ENCODE peak calls at places on chromosome 5, in five cellular contexts. J is lower lobe of right lung, P is psoas muscle, Z is DND-41, M is cardiac muscle cell. C is an unnamed sample. For H3K27me3, the result is how much of the 10 kb centered on the place peaks cover.

GRCh38 chr5:38445374-38446028 is 110.9 kb downstream of the LIFR start:
- DNase-seq in J (peak), P (peak), Z (no peak), M (peak), C (no peak)

GRCh38 chr5:56422060-56422762 is 189.1 kb upstream of the ANKRD55 start:
- DNase-seq in J (no peak), P (no peak), Z (no peak), M (no peak), C (no peak)

GRCh38 chr5:139492700-139493192 is 10.2 kb upstream of the STING1 start:
- DNase-seq in J (no peak), P (no peak), Z (no peak), M (peak), C (no peak)

GRCh38 chr5:34735436-34736426 is 79.6 kb downstream of the RAI14 start:
- DNase-seq in J (no peak), P (no peak), Z (no peak), M (peak), C (no peak)

GRCh38 chr5:73917433-73917832 is 291.4 kb downstream of the ARHGEF28 start:
- DNase-seq in J (no peak), P (peak), Z (no peak), M (no peak), C (no peak)

GRCh38 chr5:36363101-36363500 is 61.4 kb upstream of the RANBP3L start:
- DNase-seq in J (no peak), P (no peak), Z (no peak), M (peak), C (no peak)

GRCh38 chr5:95958308-95959014 is 3.2 kb downstream of the ELL2 start:
- DNase-seq in J (no peak), P (no peak), Z (no peak), M (peak), C (no peak)

GRCh38 chr5:123075521-123076163 is 13.4 kb upstream of the PRDM6 start:
- DNase-seq in J (no peak), P (no peak), Z (no peak), M (no peak), C (no peak)

GRCh38 chr5:14884062-14884612 is 12.6 kb upstream of the ANKH start:
- DNase-seq in J (no peak), P (no peak), Z (no peak), M (no peak), C (no peak)

GRCh38 chr5:65213921-65214525 is 267.7 kb downstream of the ADAMTS6 start:
- DNase-seq in J (no peak), P (no peak), Z (no peak), M (peak), C (no peak)

GRCh38 chr5:57450991-57451876 is 31.4 kb downstream of the ACTBL2 start:
- DNase-seq in J (no peak), P (no peak), Z (peak), M (peak), C (no peak)

GRCh38 chr5:129945779-129946270 is 41.6 kb downstream of the CHSY3 start:
- DNase-seq in J (no peak), P (no peak), Z (no peak), M (no peak), C (no peak)

GRCh38 chr5:112420111-112420864 is 1.2 kb upstream of the EPB41L4A start:
- DNase-seq in J (peak), P (peak), Z (no peak), M (peak), C (no peak)

GRCh38 chr5:179680780-179681411 is at the start of gene CBY3:
- DNase-seq in J (no peak), P (no peak), Z (no peak), M (no peak), C (no peak)

GRCh38 chr5:157265714-157266285 is at the start of gene CYFIP2:
- DNase-seq in J (peak), P (peak), Z (peak), M (peak), C (peak)

GRCh38 chr5:157267025-157267424 is 1.1 kb downstream of the CYFIP2 start:
- DNase-seq in J (no peak), P (no peak), Z (no peak), M (no peak), C (no peak)

GRCh38 chr5:157266286-157267007 is 524 bp downstream of the CYFIP2 start:
- DNase-seq in J (peak), P (no peak), Z (peak), M (no peak), C (peak)

GRCh38 chr5:157259699-157260098 is 6.2 kb upstream of the CYFIP2 start:
- DNase-seq in J (no peak), P (no peak), Z (no peak), M (no peak), C (no peak)

GRCh38 chr5:157263586-157264090 is 2.3 kb upstream of the CYFIP2 start:
- DNase-seq in J (no peak), P (no peak), Z (no peak), M (no peak), C (no peak)
- H3K27ac ChIP-seq in J (no peak), P (no peak), Z (no peak), M (no peak), C (no peak)

DNA sequence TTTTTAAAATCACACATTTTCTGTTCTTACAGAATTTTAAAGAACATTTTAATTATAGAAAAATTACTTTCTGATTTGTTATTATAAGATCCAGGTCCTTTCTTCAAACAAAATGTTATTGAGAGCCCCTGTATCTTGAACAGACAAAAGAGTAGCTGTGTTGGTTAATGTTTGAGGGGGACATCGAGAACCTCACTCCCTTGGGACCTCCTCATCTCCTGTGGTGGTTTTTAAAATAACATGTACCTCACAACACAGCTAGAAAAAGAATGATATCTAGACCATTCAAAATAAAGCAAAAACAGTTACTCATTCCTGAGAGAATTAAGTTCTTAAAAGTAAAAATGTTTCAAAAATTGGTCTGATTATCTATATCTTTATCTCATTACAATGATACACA is 54.7 kb downstream of the VCAN start:
- DNase-seq in J (no peak), P (no peak), Z (no peak), M (no peak), C (no peak)
- TF ChIP-seq CTCF in J (no peak), P (no peak), Z (no peak), M (no peak), C (no peak)

GRCh38 chr5:76152161-76152560 is 69.0 kb downstream of the SV2C start:
- DNase-seq in J (no peak), P (no peak), Z (no peak), M (no peak), C (no peak)
- H3K27me3 ChIP-seq in J (under half), P (under half), Z (under half), M (under half), C (under half)

DNA sequence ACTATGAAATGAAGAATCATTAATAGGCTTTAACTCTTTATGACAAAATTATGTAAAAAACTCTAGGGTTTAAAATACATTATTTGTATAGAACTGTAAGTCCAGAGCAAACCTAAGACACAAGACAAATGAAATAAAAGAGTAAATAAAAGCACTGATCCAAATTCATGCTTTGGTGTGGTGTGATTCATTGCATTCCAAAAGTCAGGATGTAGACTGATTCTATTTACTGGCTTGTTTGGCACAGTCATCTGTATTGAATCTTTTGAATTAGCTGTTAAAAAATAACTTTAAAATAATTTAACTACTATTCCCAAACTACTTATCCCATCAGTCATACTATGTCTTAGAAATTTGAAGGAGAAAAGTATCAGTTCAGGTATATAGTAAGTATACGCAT is 31.1 kb downstream of the IL4 start:
- DNase-seq in J (no peak), P (no peak), Z (no peak), M (peak), C (no peak)
- H3K27ac ChIP-seq in J (no peak), P (no peak), Z (no peak), M (no peak), C (no peak)

GRCh38 chr5:1207555-1207954 is 6.2 kb downstream of the SLC6A19 start:
- DNase-seq in J (no peak), P (no peak), Z (no peak), M (no peak), C (no peak)

GRCh38 chr5:1209896-1210776 is 8.7 kb downstream of the SLC6A19 start:
- DNase-seq in J (peak), P (peak), Z (no peak), M (no peak), C (no peak)

GRCh38 chr5:1208221-1208742 is 6.9 kb downstream of the SLC6A19 start:
- DNase-seq in J (peak), P (no peak), Z (no peak), M (no peak), C (no peak)

GRCh38 chr5:1209552-1209852 is 8.1 kb downstream of the SLC6A19 start:
- DNase-seq in J (no peak), P (no peak), Z (no peak), M (no peak), C (no peak)

DNA sequence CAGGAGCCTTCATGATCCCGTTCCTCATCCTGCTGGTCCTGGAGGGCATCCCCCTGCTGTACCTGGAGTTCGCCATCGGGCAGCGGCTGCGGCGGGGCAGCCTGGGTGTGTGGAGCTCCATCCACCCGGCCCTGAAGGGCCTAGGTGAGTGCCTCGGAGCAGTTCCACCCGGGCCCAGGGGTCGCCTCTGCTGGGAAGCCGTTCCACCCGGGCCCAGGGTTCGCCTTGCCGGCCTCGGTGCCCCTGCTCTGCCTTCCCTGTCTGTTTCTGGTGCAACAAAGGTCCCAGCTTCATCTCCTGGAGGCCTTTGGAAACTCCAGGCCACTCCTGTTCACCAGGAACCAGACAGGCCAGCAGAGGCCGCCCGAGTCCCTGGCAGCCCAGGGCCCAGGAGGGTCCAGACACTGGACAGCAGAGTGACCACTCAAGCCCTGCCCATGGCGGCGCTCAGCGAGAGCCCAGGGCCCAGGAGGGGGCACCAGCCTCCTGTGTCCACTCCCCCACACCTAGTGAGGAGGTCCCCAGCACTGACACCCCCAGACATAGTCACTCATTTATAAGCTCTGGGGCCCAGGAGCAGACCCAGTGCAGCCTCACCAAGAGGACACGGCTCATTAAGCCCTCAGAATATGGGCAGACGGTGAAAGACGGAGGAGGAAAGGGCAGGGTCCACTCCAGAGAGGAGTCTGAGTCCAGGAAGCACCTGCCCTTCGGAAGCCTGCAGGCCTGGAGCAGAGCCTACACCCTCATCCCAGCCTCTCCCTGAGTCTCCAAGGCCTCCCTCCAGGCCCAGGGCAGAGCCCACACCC is 7.6 kb downstream of the SLC6A19 start:
- DNase-seq in J (peak), P (peak), Z (no peak), M (peak), C (no peak)
- TF ChIP-seq CTCF in J (peak), P (peak), Z (no peak), M (peak), C (no peak)

GRCh38 chr5:1190915-1191314 is 10.5 kb upstream of the SLC6A19 start:
- DNase-seq in J (peak), P (peak), Z (no peak), M (no peak), C (no peak)

GRCh38 chr5:1189269-1189668 is 12.1 kb upstream of the SLC6A19 start:
- DNase-seq in J (peak), P (peak), Z (no peak), M (no peak), C (no peak)

GRCh38 chr5:1188464-1188863 is 12.9 kb upstream of the SLC6A19 start:
- DNase-seq in J (no peak), P (peak), Z (no peak), M (no peak), C (no peak)

GRCh38 chr5:1187950-1188334 is 13.5 kb upstream of the SLC6A19 start:
- DNase-seq in J (no peak), P (no peak), Z (no peak), M (no peak), C (no peak)

DNA sequence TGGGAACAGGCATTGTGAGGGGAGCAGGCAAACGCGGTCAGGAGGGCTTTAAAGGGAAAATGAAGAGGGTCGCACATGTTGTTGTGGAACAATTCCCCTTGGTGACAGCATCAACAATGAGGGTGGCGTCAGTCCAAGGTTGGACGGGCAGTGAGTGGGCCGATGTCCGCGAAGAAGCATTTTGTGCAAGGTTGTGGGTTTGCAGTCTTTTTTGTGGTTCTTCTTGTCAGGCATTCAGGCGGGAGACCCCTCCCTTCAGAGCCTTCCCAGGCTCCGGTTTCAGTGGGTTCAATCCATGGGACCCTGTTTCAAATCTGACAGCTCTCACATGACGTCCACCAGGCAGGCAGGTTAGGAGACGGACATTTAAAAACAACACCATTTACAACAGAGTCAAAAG is 11.1 kb upstream of the SLC6A19 start:
- DNase-seq in J (no peak), P (peak), Z (no peak), M (no peak), C (no peak)
- H3K27me3 ChIP-seq in J (under half), P (under half), Z (under half), M (under half), C (under half)

DNA sequence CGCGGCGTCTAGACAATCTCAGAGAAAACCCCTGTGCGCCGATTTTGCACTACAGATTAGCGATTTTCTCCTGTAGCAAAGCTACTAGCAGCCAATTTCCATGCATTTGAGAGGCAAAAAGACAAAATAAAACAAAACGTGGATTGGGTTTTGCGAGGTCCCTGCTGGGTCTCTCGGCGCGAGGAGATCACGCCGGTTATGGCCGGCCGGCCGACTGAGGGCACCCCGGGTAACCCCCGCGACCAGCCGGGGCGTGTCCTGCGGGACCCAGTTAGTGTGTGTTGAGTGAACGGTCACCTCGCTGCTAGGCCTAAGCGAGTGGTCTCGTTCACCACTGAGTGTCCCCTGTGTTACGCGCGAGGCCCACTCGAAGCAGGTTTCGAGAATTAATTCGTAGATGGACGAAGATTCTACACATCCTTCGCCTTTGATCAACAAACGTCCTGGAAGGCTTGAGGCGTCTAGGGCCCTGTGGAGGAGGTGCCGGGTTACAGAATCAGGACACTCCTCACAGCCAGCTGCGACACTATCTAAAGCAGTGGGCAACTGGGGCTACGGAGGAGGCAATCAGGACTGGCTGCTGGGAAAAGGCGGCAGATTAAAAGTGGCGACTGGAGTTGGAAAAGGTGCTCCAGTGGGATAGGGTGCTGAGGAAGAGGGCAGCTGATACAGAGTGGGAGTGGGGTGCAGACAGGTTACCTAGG is 792 bp upstream of the VDAC1 start:
- DNase-seq in J (peak), P (peak), Z (no peak), M (peak), C (no peak)
- H3K27ac ChIP-seq in J (peak), P (peak), Z (peak), M (peak), C (peak)

C was measured in CD4-positive, alpha-beta T cell.